ENCODE peak calls at places on chromosomes 7 and 10, in four cellular contexts. N, I, U and P are unnamed samples.

GRCh38 chr10:115992554-115992953 is 280.5 kb downstream of the GFRA1 start:
- DNase-seq in N (no peak), U (no peak), I (no peak), P (no peak)

GRCh38 chr10:95756061-95756751 is at the start of gene ENTPD1:
- DNase-seq in I (peak; percentile 58), U (peak; percentile 65), N (no peak), P (peak; percentile 4)

GRCh38 chr7:140033036-140033435 is 29.7 kb downstream of the PARP12 start:
- DNase-seq in N (no peak), U (no peak), I (no peak), P (no peak)

GRCh38 chr7:82762880-82763279 is 319.3 kb upstream of the CACNA2D1 start:
- DNase-seq in N (no peak), I (no peak), U (peak; percentile 30), P (no peak)

GRCh38 chr10:48926255-48926654 is 13.4 kb downstream of the LRRC18 start:
- DNase-seq in N (no peak), U (no peak), I (no peak), P (no peak)

GRCh38 chr7:1758417-1758858 is 88.4 kb downstream of the ELFN1 start:
- DNase-seq in U (peak; percentile 4), I (peak; percentile 85), N (peak; percentile 80), P (no peak)

GRCh38 chr10:46544989-46545791 is 11.3 kb downstream of the GPRIN2 start:
- DNase-seq in I (peak; percentile 94), U (no peak), N (peak; percentile 62), P (no peak)

GRCh38 chr7:78400038-78400437 is 601.5 kb downstream of the PHTF2 start:
- DNase-seq in U (no peak), I (peak; percentile 74), N (no peak), P (no peak)

GRCh38 chr7:141754939-141755338 is 9.0 kb upstream of the TAS2R3 start:
- DNase-seq in I (no peak), U (peak; percentile 20), N (peak; percentile 43), P (no peak)

GRCh38 chr7:66110861-66111260 is 3.8 kb upstream of the CRCP start:
- DNase-seq in U (peak; percentile 90), N (no peak), I (peak; percentile 95), P (no peak)

GRCh38 chr7:135320277-135320676 is 86.6 kb downstream of the STRA8 start:
- DNase-seq in U (peak; percentile 67), I (peak; percentile 88), N (peak; percentile 90), P (peak; percentile 94)

GRCh38 chr10:116151076-116151475 is 121.9 kb downstream of the GFRA1 start:
- DNase-seq in U (no peak), I (peak; percentile 52), N (no peak), P (no peak)

GRCh38 chr10:22824984-22825383 is 102.9 kb upstream of the ARMC3 start:
- DNase-seq in I (peak; percentile 88), U (peak; percentile 41), N (no peak), P (no peak)

GRCh38 chr10:31833753-31834152 is 94.9 kb downstream of the ARHGAP12 start:
- DNase-seq in I (no peak), N (no peak), U (no peak), P (no peak)

GRCh38 chr10:96708456-96708855 is 11.9 kb downstream of the PIK3AP1 start:
- DNase-seq in U (no peak), N (no peak), I (no peak), P (no peak)

GRCh38 chr10:46255696-46256355 is 31.0 kb upstream of the ANTXRL start:
- DNase-seq in U (peak; percentile 51), I (no peak), N (peak; percentile 95), P (peak; percentile 62)

GRCh38 chr10:118840071-118840775 is 85.5 kb upstream of the CACUL1 start:
- DNase-seq in I (no peak), N (no peak), U (no peak), P (no peak)

GRCh38 chr10:112475565-112476233 is 28.7 kb downstream of the VTI1A start:
- DNase-seq in N (no peak), I (no peak), U (peak; percentile 12), P (no peak)

GRCh38 chr10:35564276-35564982 is 40.7 kb upstream of the GJD4 start:
- DNase-seq in N (no peak), U (peak; percentile 70), I (no peak), P (no peak)

GRCh38 chr10:15387021-15387420 is 15.9 kb upstream of the FAM171A1 start:
- DNase-seq in U (no peak), N (no peak), I (no peak), P (no peak)

GRCh38 chr7:132966731-132967130 is 115.2 kb downstream of the CHCHD3 start:
- DNase-seq in N (no peak), I (no peak), U (no peak), P (no peak)

GRCh38 chr7:135715055-135715522 is 12.9 kb downstream of the SLC13A4 start:
- DNase-seq in U (no peak), I (no peak), N (no peak), P (no peak)

GRCh38 chr7:80517177-80517804 is 5.4 kb upstream of the GNAT3 start:
- DNase-seq in I (no peak), N (no peak), U (no peak), P (no peak)

GRCh38 chr7:131039836-131040235 is 287.8 kb upstream of the MKLN1 start:
- DNase-seq in N (no peak), U (no peak), I (peak; percentile 74), P (no peak)
- H3K4me3 ChIP-seq in N (no peak overlapping the region), U (no peak overlapping the region), I (no peak overlapping the region), P (no peak overlapping the region)

GRCh38 chr10:71397340-71398212 is 856 bp downstream of the CDH23 start:
- DNase-seq in N (peak; percentile 76), I (peak; percentile 86), U (no peak), P (peak; percentile 11)

GRCh38 chr10:71394926-71395562 is 1.7 kb upstream of the CDH23 start:
- DNase-seq in I (no peak), U (no peak), N (no peak), P (no peak)

GRCh38 chr10:71396714-71397339 is at the start of gene CDH23:
- DNase-seq in N (peak; percentile 88), U (no peak), I (peak; percentile 83), P (peak; percentile 25)

GRCh38 chr10:71395621-71396020 is 1.1 kb upstream of the CDH23 start:
- DNase-seq in U (no peak), I (no peak), N (peak; percentile 49), P (no peak)

GRCh38 chr10:71396084-71396713 is 521 bp upstream of the CDH23 start:
- DNase-seq in N (peak; percentile 90), I (no peak), U (peak; percentile 6), P (peak; percentile 47)
- H3K27ac ChIP-seq in N (no peak overlapping the region), I (no peak overlapping the region), U (no peak overlapping the region), P (no peak overlapping the region)

DNA sequence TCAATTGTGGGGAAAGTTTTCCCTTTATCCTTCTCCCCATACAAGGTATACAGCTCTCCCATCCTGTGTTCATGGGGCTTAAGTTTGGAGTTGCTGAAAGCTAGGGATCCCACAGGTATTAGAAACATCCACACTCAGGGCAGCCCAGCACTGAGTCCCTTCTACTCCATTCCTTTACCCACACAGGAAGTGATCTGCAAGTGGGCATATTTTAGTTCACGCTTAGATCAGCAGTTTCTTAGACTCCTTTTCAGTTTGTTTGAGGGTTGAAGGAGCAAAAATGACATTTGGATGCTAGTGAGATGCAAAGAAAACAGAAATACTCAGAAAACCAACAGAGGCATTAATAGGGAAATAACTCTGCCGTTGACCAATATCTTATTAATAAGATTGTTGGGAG is 134.7 kb downstream of the VPS50 start:
- DNase-seq in I (no peak), N (no peak), U (no peak), P (no peak)
- H3K4me3 ChIP-seq in I (no peak overlapping the region), N (no peak overlapping the region), U (no peak overlapping the region), P (no peak overlapping the region)

GRCh38 chr7:153524070-153524601 is 528.1 kb upstream of the DPP6 start:
- DNase-seq in U (no peak), I (peak; percentile 3), N (no peak), P (no peak)
- H3K27ac ChIP-seq in U (no peak overlapping the region), I (no peak overlapping the region), N (no peak overlapping the region), P (no peak overlapping the region)

DNA sequence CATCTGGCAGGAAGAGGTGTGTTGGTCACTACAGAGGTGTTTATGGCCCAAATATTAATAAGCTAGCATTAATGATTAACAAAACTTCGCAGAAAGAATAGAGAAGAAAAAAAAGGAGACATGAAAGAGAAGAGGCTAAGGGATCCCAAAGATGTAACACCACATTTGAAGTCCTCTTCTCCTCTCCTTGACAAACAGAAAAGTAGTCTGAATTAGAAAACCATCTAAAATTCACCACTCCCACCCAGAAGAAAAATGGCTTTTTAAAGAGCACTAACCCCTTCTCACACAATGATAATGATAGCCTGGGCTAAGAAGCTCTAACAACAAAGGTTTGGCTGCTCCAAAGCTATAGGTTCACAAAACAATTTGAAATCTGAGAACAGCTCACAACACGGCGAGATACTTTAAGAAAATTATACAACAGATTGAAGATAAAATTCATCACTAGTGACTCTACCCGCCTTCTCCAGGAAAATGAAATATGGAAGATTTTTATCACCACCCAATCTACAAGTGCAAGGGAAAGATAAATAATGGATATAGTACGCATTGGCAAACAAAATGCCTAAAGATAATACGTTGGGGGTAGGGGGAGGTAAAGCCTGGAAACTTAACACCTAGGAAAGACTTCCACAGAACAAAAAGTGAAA is 7.4 kb downstream of the ITGB1 start:
- DNase-seq in U (no peak), N (no peak), I (no peak), P (no peak)
- H3K4me3 ChIP-seq in U (no peak overlapping the region), N (peak overlapping the region; percentile 26), I (no peak overlapping the region), P (no peak overlapping the region)

DNA sequence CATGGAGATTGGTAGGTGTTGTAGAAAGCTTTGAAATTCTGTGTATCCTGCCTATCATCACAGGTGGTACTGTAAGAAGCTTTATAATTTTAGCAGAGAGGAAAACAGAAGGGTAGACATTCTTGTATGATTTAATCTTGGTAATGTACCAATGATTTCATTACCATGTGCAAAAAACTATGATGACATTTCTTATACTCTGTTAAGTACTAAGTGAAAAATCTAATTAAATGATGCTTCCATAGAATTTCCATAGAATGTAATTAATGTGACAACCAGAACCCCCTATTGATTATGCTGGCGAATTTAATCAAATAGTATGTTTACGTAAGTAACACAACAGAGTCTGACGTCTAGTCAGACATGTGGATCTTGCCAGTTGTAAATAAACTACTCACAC is 16.0 kb upstream of the RHOBTB1 start:
- DNase-seq in I (no peak), U (no peak), N (no peak), P (no peak)
- H3K27ac ChIP-seq in I (no peak overlapping the region), U (no peak overlapping the region), N (no peak overlapping the region), P (no peak overlapping the region)